ENCODE peak calls at places on chromosomes 13 and 19, in seven cellular contexts. G, D, Y, T, F, I and V are unnamed samples.

GRCh38 chr19:12757544-12758274 is 6.1 kb downstream of the BEST2 start:
- DNase-seq in F (peak; percentile 77), G (peak; percentile 83), Y (peak; percentile 86), T (peak; percentile 60), D (peak; percentile 90), I (peak; percentile 80), V (no peak)

GRCh38 chr19:39846678-39847486 is 703 bp upstream of the FBL start:
- DNase-seq in Y (peak; percentile 18), T (no peak), F (no peak), I (no peak), G (no peak), D (no peak), V (no peak)

GRCh38 chr13:106372199-106373160 is 163.0 kb downstream of the EFNB2 start:
- DNase-seq in G (no peak), I (no peak), D (no peak), Y (peak; percentile 52), F (no peak), T (peak; percentile 52), V (peak; percentile 62)

GRCh38 chr13:76882431-76882830 is 3.8 kb downstream of the KCTD12 start:
- DNase-seq in F (no peak), T (no peak), I (peak; percentile 68), D (no peak), G (no peak), Y (peak; percentile 76), V (no peak)

GRCh38 chr13:97262058-97262457 is 39.9 kb downstream of the MBNL2 start:
- DNase-seq in Y (no peak), G (no peak), F (no peak), D (no peak), I (no peak), T (no peak), V (no peak)

GRCh38 chr19:28940751-28941500 is 272.0 kb downstream of the UQCRFS1 start:
- DNase-seq in G (no peak), F (no peak), I (no peak), T (no peak), Y (peak; percentile 80), D (no peak), V (no peak)

GRCh38 chr19:32266453-32266852 is 79.0 kb upstream of the ZNF507 start:
- DNase-seq in Y (no peak), T (no peak), F (no peak), D (no peak), G (no peak), I (no peak), V (no peak)

GRCh38 chr13:87123987-87124784 is 547.0 kb upstream of the SLITRK5 start:
- DNase-seq in Y (peak; percentile 95), I (no peak), T (peak; percentile 92), G (peak; percentile 92), F (no peak), D (peak; percentile 90), V (peak; percentile 97)

GRCh38 chr13:35157143-35157755 is 215.2 kb downstream of the NBEA start:
- DNase-seq in G (peak; percentile 69), F (peak; percentile 19), D (peak; percentile 73), I (no peak), T (no peak), Y (peak; percentile 77), V (no peak)

GRCh38 chr19:48445256-48445605 is 552 bp upstream of the GRWD1 start:
- DNase-seq in T (peak; percentile 87), F (no peak), I (no peak), D (peak; percentile 61), Y (peak; percentile 96), G (peak; percentile 89), V (peak; percentile 73)

GRCh38 chr13:24386816-24387708 is 77.7 kb downstream of the C1QTNF9 start:
- DNase-seq in G (no peak), Y (no peak), D (no peak), F (no peak), T (no peak), I (no peak), V (no peak)

GRCh38 chr19:27392027-27392632 is 1820.8 kb downstream of the UQCRFS1 start:
- DNase-seq in F (no peak), Y (no peak), T (no peak), I (peak; percentile 48), G (no peak), D (no peak), V (no peak)

GRCh38 chr13:77374786-77375185 is 47.9 kb upstream of the MYCBP2 start:
- DNase-seq in F (no peak), T (no peak), G (no peak), I (no peak), D (no peak), Y (no peak), V (no peak)

GRCh38 chr13:30354481-30355404 is 47.4 kb upstream of the KATNAL1 start:
- DNase-seq in Y (no peak), F (no peak), D (no peak), T (no peak), G (no peak), I (no peak), V (no peak)

GRCh38 chr19:58317481-58318072 is 9.2 kb upstream of the ZSCAN22 start:
- DNase-seq in F (no peak), G (peak; percentile 33), I (no peak), T (no peak), D (peak; percentile 71), Y (peak; percentile 64), V (no peak)

GRCh38 chr13:114309806-114310410 is 4.4 kb upstream of the CHAMP1 start:
- DNase-seq in F (no peak), D (no peak), T (no peak), G (no peak), Y (no peak), I (no peak), V (no peak)

GRCh38 chr13:93875527-93875926 is 604.0 kb downstream of the DCT start:
- DNase-seq in D (peak; percentile 59), I (no peak), G (no peak), F (no peak), Y (peak; percentile 71), T (no peak), V (peak; percentile 50)

GRCh38 chr13:35789335-35790166 is 313.1 kb upstream of the MAB21L1 start:
- DNase-seq in Y (peak; percentile 66), T (no peak), G (peak; percentile 43), D (peak; percentile 52), I (no peak), F (no peak), V (no peak)

GRCh38 chr19:38731654-38732301 is 12.5 kb downstream of the CAPN12 start:
- DNase-seq in T (peak; percentile 60), G (no peak), Y (no peak), I (peak; percentile 63), F (peak; percentile 83), D (no peak), V (no peak)

GRCh38 chr13:49000247-49000646 is 24.5 kb downstream of the FNDC3A start:
- DNase-seq in Y (no peak), I (no peak), F (no peak), T (no peak), D (no peak), G (no peak), V (no peak)

GRCh38 chr13:21076265-21076653 is 14.9 kb upstream of the LATS2 start:
- DNase-seq in D (no peak), F (no peak), T (no peak), G (no peak), Y (no peak), I (no peak), V (no peak)

GRCh38 chr13:97109841-97110492 is 112.2 kb upstream of the MBNL2 start:
- DNase-seq in Y (peak; percentile 95), F (peak; percentile 92), I (peak; percentile 96), D (peak; percentile 82), T (peak; percentile 95), G (peak; percentile 88), V (peak; percentile 73)

GRCh38 chr19:27676334-27676733 is 1536.6 kb downstream of the UQCRFS1 start:
- DNase-seq in F (no peak), I (no peak), T (no peak), Y (no peak), G (no peak), D (no peak), V (no peak)

GRCh38 chr19:23461120-23461519 is 65.8 kb upstream of the ZNF91 start:
- DNase-seq in D (no peak), T (no peak), F (no peak), G (no peak), Y (no peak), I (no peak), V (no peak)

GRCh38 chr19:31286491-31286890 is 62.7 kb downstream of the TSHZ3 start:
- DNase-seq in G (no peak), F (no peak), Y (no peak), D (no peak), I (no peak), T (no peak), V (no peak)

GRCh38 chr13:114149774-114150740 is 17.6 kb upstream of the RASA3 start:
- DNase-seq in G (no peak), I (no peak), D (no peak), T (peak; percentile 28), Y (no peak), F (no peak), V (no peak)

GRCh38 chr13:28324181-28324789 is 170.6 kb downstream of the FLT1 start:
- DNase-seq in Y (peak; percentile 76), G (peak; percentile 81), D (peak; percentile 67), F (peak; percentile 55), T (no peak), I (no peak), V (peak; percentile 42)

GRCh38 chr19:46624958-46625661 is at the start of gene PTGIR:
- DNase-seq in T (no peak), Y (peak; percentile 90), G (no peak), D (no peak), F (no peak), I (peak; percentile 96), V (no peak)

GRCh38 chr13:91242652-91243051 is 104.8 kb upstream of the MIR17HG start:
- DNase-seq in D (no peak), Y (peak; percentile 6), G (no peak), I (no peak), T (no peak), F (no peak), V (no peak)

GRCh38 chr13:44304433-44304725 is 69.2 kb upstream of the SERP2 start:
- DNase-seq in D (no peak), G (no peak), T (no peak), I (no peak), Y (no peak), F (no peak), V (no peak)
- H3K4me1 ChIP-seq in D (peaks cover 74% of the 10 kb centered on the region), G (peaks cover 14% of the 10 kb centered on the region), T (peaks cover 70% of the 10 kb centered on the region), I (no peaks in the 10 kb centered on the region), Y (peaks cover 31% of the 10 kb centered on the region), F (peaks cover 23% of the 10 kb centered on the region), V (peaks cover 52% of the 10 kb centered on the region)

GRCh38 chr19:34480971-34481821 is at the start of gene WTIP:
- DNase-seq in G (peak; percentile 82), F (peak; percentile 57), I (peak; percentile 89), Y (peak; percentile 95), D (peak; percentile 32), T (no peak), V (no peak)
- H3K27ac ChIP-seq in G (peak within 1 kb of the TSS; percentile 42), F (peak within 1 kb of the TSS; percentile 17), I (peak within 1 kb of the TSS; percentile 96), Y (peak within 1 kb of the TSS; percentile 95), D (no peak within 1 kb of the TSS), T (no peak within 1 kb of the TSS), V (no peak within 1 kb of the TSS)

GRCh38 chr13:41056194-41056593 is 5.1 kb upstream of the WBP4 start:
- DNase-seq in T (no peak), F (no peak), Y (no peak), G (no peak), D (no peak), I (no peak), V (no peak)
- H3K4me1 ChIP-seq in T (peaks cover 23% of the 10 kb centered on the region), F (peaks cover 75% of the 10 kb centered on the region), Y (peaks cover 16% of the 10 kb centered on the region), G (peaks cover 14% of the 10 kb centered on the region), D (peaks cover 27% of the 10 kb centered on the region), I (no peaks in the 10 kb centered on the region), V (no peaks in the 10 kb centered on the region)

DNA sequence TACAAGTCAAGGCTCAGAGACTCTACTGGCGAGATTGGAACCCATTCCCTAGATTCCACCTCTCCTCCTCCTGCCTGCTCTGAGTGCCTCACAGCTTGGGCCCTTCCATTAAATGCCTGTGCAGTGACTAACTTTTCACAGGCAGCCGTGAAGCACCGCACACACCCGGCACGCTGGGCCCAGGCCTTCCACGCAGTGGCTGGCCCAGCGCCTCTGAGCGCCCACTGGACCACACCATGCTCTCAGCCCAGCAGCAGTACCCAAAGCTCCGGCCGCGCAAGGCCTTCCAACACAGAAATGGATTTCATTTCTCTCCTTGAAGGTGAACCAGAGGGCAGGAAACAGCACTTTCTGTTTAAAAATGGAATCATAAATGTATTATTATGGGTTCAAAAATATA is 26.0 kb downstream of the RAB20 start:
- DNase-seq in Y (no peak), T (no peak), G (no peak), I (no peak), F (no peak), D (no peak), V (no peak)
- H3K27ac ChIP-seq in Y (no peak overlapping the region), T (no peak overlapping the region), G (no peak overlapping the region), I (no peak overlapping the region), F (no peak overlapping the region), D (no peak overlapping the region), V (no peak overlapping the region)